ENCODE peak calls at places on chromosome 3, in ten cellular contexts. One of them, this sample, is unnamed.

GRCh38 chr3:177150218-177150916 is 46.9 kb downstream of the TBL1XR1 start:
- DNase-seq in WTC11: no peak
- DNase-seq in psoas muscle: no peak
- DNase-seq in CD8-positive, alpha-beta T cell: no peak
- DNase-seq in RWPE1: no peak
- DNase-seq in cardiac fibroblast: peak
- DNase-seq in A549: no peak
- DNase-seq in PC-9: no peak
- DNase-seq in progenitor cell of endocrine pancreas: no peak
- DNase-seq in nephron progenitor cell: no peak
- DNase-seq in this sample: no peak

GRCh38 chr3:8371955-8372600 is 129.5 kb upstream of the LMCD1 start:
- DNase-seq in progenitor cell of endocrine pancreas: no peak
- DNase-seq in psoas muscle: no peak
- DNase-seq in nephron progenitor cell: no peak
- DNase-seq in RWPE1: no peak
- DNase-seq in WTC11: no peak
- DNase-seq in PC-9: no peak
- DNase-seq in CD8-positive, alpha-beta T cell: no peak
- DNase-seq in A549: no peak
- DNase-seq in cardiac fibroblast: no peak
- DNase-seq in this sample: no peak

GRCh38 chr3:171790898-171791694 is 19.2 kb downstream of the PLD1 start:
- DNase-seq in psoas muscle: no peak
- DNase-seq in nephron progenitor cell: no peak
- DNase-seq in PC-9: no peak
- DNase-seq in A549: no peak
- DNase-seq in progenitor cell of endocrine pancreas: no peak
- DNase-seq in WTC11: no peak
- DNase-seq in CD8-positive, alpha-beta T cell: no peak
- DNase-seq in cardiac fibroblast: peak
- DNase-seq in RWPE1: no peak
- DNase-seq in this sample: no peak

GRCh38 chr3:135159848-135160247 is 364.8 kb downstream of the EPHB1 start:
- DNase-seq in WTC11: no peak
- DNase-seq in CD8-positive, alpha-beta T cell: no peak
- DNase-seq in progenitor cell of endocrine pancreas: no peak
- DNase-seq in cardiac fibroblast: no peak
- DNase-seq in RWPE1: no peak
- DNase-seq in nephron progenitor cell: no peak
- DNase-seq in A549: no peak
- DNase-seq in psoas muscle: no peak
- DNase-seq in PC-9: no peak
- DNase-seq in this sample: no peak

GRCh38 chr3:159928692-159929091 is 59.9 kb upstream of the IL12A start:
- DNase-seq in cardiac fibroblast: peak
- DNase-seq in psoas muscle: no peak
- DNase-seq in WTC11: no peak
- DNase-seq in RWPE1: peak
- DNase-seq in A549: peak
- DNase-seq in PC-9: peak
- DNase-seq in CD8-positive, alpha-beta T cell: no peak
- DNase-seq in nephron progenitor cell: no peak
- DNase-seq in progenitor cell of endocrine pancreas: no peak
- DNase-seq in this sample: no peak

GRCh38 chr3:154132777-154133375 is 11.7 kb downstream of the ARHGEF26 start:
- DNase-seq in A549: no peak
- DNase-seq in psoas muscle: no peak
- DNase-seq in CD8-positive, alpha-beta T cell: no peak
- DNase-seq in cardiac fibroblast: peak
- DNase-seq in WTC11: no peak
- DNase-seq in nephron progenitor cell: no peak
- DNase-seq in progenitor cell of endocrine pancreas: no peak
- DNase-seq in PC-9: no peak
- DNase-seq in RWPE1: no peak
- DNase-seq in this sample: no peak

GRCh38 chr3:72625616-72626337 is 222.5 kb downstream of the SHQ1 start:
- DNase-seq in WTC11: no peak
- DNase-seq in A549: peak
- DNase-seq in progenitor cell of endocrine pancreas: no peak
- DNase-seq in PC-9: peak
- DNase-seq in CD8-positive, alpha-beta T cell: no peak
- DNase-seq in RWPE1: peak
- DNase-seq in cardiac fibroblast: peak
- DNase-seq in nephron progenitor cell: no peak
- DNase-seq in psoas muscle: no peak
- DNase-seq in this sample: no peak

GRCh38 chr3:171640520-171641412 is 169.5 kb downstream of the PLD1 start:
- DNase-seq in psoas muscle: no peak
- DNase-seq in A549: peak
- DNase-seq in cardiac fibroblast: peak
- DNase-seq in CD8-positive, alpha-beta T cell: no peak
- DNase-seq in RWPE1: no peak
- DNase-seq in WTC11: peak
- DNase-seq in PC-9: no peak
- DNase-seq in nephron progenitor cell: peak
- DNase-seq in progenitor cell of endocrine pancreas: no peak
- DNase-seq in this sample: no peak

GRCh38 chr3:138781012-138781470 is 53.7 kb downstream of the PIK3CB start:
- DNase-seq in cardiac fibroblast: no peak
- DNase-seq in psoas muscle: no peak
- DNase-seq in progenitor cell of endocrine pancreas: no peak
- DNase-seq in PC-9: no peak
- DNase-seq in CD8-positive, alpha-beta T cell: peak
- DNase-seq in RWPE1: no peak
- DNase-seq in WTC11: no peak
- DNase-seq in A549: no peak
- DNase-seq in nephron progenitor cell: no peak
- DNase-seq in this sample: no peak

GRCh38 chr3:61562810-61563613 is 1.6 kb downstream of the PTPRG start:
- DNase-seq in RWPE1: peak
- DNase-seq in nephron progenitor cell: peak
- DNase-seq in progenitor cell of endocrine pancreas: peak
- DNase-seq in PC-9: no peak
- DNase-seq in cardiac fibroblast: peak
- DNase-seq in CD8-positive, alpha-beta T cell: no peak
- DNase-seq in WTC11: peak
- DNase-seq in A549: no peak
- DNase-seq in psoas muscle: peak
- DNase-seq in this sample: peak

GRCh38 chr3:29186131-29186599 is 94.7 kb upstream of the RBMS3 start:
- DNase-seq in RWPE1: peak
- DNase-seq in progenitor cell of endocrine pancreas: no peak
- DNase-seq in A549: peak
- DNase-seq in WTC11: no peak
- DNase-seq in nephron progenitor cell: no peak
- DNase-seq in cardiac fibroblast: peak
- DNase-seq in CD8-positive, alpha-beta T cell: no peak
- DNase-seq in psoas muscle: no peak
- DNase-seq in PC-9: peak
- DNase-seq in this sample: no peak

GRCh38 chr3:117622130-117622841 is 912.7 kb downstream of the TUSC7 start:
- DNase-seq in nephron progenitor cell: no peak
- DNase-seq in psoas muscle: no peak
- DNase-seq in PC-9: no peak
- DNase-seq in CD8-positive, alpha-beta T cell: no peak
- DNase-seq in progenitor cell of endocrine pancreas: no peak
- DNase-seq in A549: peak
- DNase-seq in cardiac fibroblast: peak
- DNase-seq in RWPE1: peak
- DNase-seq in WTC11: no peak
- DNase-seq in this sample: no peak

GRCh38 chr3:185460719-185461350 is 38.0 kb downstream of the TMEM41A start:
- DNase-seq in cardiac fibroblast: peak
- DNase-seq in psoas muscle: no peak
- DNase-seq in A549: peak
- DNase-seq in progenitor cell of endocrine pancreas: no peak
- DNase-seq in RWPE1: peak
- DNase-seq in WTC11: no peak
- DNase-seq in nephron progenitor cell: no peak
- DNase-seq in PC-9: no peak
- DNase-seq in CD8-positive, alpha-beta T cell: no peak
- DNase-seq in this sample: no peak
- TF ChIP-seq CTCF in cardiac fibroblast: no peak
- TF ChIP-seq CTCF in psoas muscle: no peak
- TF ChIP-seq CTCF in A549: peak
- TF ChIP-seq CTCF in progenitor cell of endocrine pancreas: peak
- TF ChIP-seq CTCF in RWPE1: peak
- TF ChIP-seq CTCF in WTC11: no peak
- TF ChIP-seq CTCF in nephron progenitor cell: peak
- TF ChIP-seq CTCF in PC-9: peak
- TF ChIP-seq CTCF in CD8-positive, alpha-beta T cell: no peak
- TF ChIP-seq CTCF in this sample: peak

GRCh38 chr3:89246326-89246725 is 138.9 kb downstream of the EPHA3 start:
- DNase-seq in progenitor cell of endocrine pancreas: no peak
- DNase-seq in PC-9: no peak
- DNase-seq in WTC11: peak
- DNase-seq in A549: no peak
- DNase-seq in RWPE1: no peak
- DNase-seq in cardiac fibroblast: no peak
- DNase-seq in CD8-positive, alpha-beta T cell: no peak
- DNase-seq in nephron progenitor cell: no peak
- DNase-seq in psoas muscle: no peak
- DNase-seq in this sample: peak
- TF ChIP-seq CTCF in progenitor cell of endocrine pancreas: peak
- TF ChIP-seq CTCF in PC-9: no peak
- TF ChIP-seq CTCF in WTC11: no peak
- TF ChIP-seq CTCF in A549: no peak
- TF ChIP-seq CTCF in RWPE1: no peak
- TF ChIP-seq CTCF in cardiac fibroblast: no peak
- TF ChIP-seq CTCF in CD8-positive, alpha-beta T cell: no peak
- TF ChIP-seq CTCF in nephron progenitor cell: peak
- TF ChIP-seq CTCF in psoas muscle: no peak
- TF ChIP-seq CTCF in this sample: peak

GRCh38 chr3:40782086-40782721 is 257.4 kb downstream of the ZNF621 start:
- DNase-seq in psoas muscle: no peak
- DNase-seq in progenitor cell of endocrine pancreas: no peak
- DNase-seq in WTC11: no peak
- DNase-seq in cardiac fibroblast: no peak
- DNase-seq in A549: peak
- DNase-seq in nephron progenitor cell: no peak
- DNase-seq in PC-9: no peak
- DNase-seq in CD8-positive, alpha-beta T cell: no peak
- DNase-seq in RWPE1: no peak
- DNase-seq in this sample: no peak
- TF ChIP-seq CTCF in psoas muscle: no peak
- TF ChIP-seq CTCF in progenitor cell of endocrine pancreas: peak
- TF ChIP-seq CTCF in WTC11: no peak
- TF ChIP-seq CTCF in cardiac fibroblast: peak
- TF ChIP-seq CTCF in A549: no peak
- TF ChIP-seq CTCF in nephron progenitor cell: no peak
- TF ChIP-seq CTCF in PC-9: peak
- TF ChIP-seq CTCF in CD8-positive, alpha-beta T cell: no peak
- TF ChIP-seq CTCF in RWPE1: no peak
- TF ChIP-seq CTCF in this sample: no peak

GRCh38 chr3:140092883-140093536 is 158.0 kb downstream of the CLSTN2 start:
- DNase-seq in psoas muscle: no peak
- DNase-seq in A549: no peak
- DNase-seq in RWPE1: no peak
- DNase-seq in nephron progenitor cell: no peak
- DNase-seq in WTC11: peak
- DNase-seq in progenitor cell of endocrine pancreas: no peak
- DNase-seq in CD8-positive, alpha-beta T cell: no peak
- DNase-seq in PC-9: no peak
- DNase-seq in cardiac fibroblast: no peak
- DNase-seq in this sample: no peak
- TF ChIP-seq CTCF in psoas muscle: peak
- TF ChIP-seq CTCF in A549: no peak
- TF ChIP-seq CTCF in RWPE1: no peak
- TF ChIP-seq CTCF in nephron progenitor cell: no peak
- TF ChIP-seq CTCF in WTC11: no peak
- TF ChIP-seq CTCF in progenitor cell of endocrine pancreas: peak
- TF ChIP-seq CTCF in CD8-positive, alpha-beta T cell: no peak
- TF ChIP-seq CTCF in PC-9: no peak
- TF ChIP-seq CTCF in cardiac fibroblast: no peak
- TF ChIP-seq CTCF in this sample: no peak

GRCh38 chr3:68974711-68975110 is 38.8 kb downstream of the EOGT start:
- DNase-seq in cardiac fibroblast: no peak
- DNase-seq in CD8-positive, alpha-beta T cell: no peak
- DNase-seq in PC-9: no peak
- DNase-seq in A549: no peak
- DNase-seq in RWPE1: no peak
- DNase-seq in WTC11: no peak
- DNase-seq in nephron progenitor cell: no peak
- DNase-seq in progenitor cell of endocrine pancreas: no peak
- DNase-seq in psoas muscle: no peak
- DNase-seq in this sample: no peak

GRCh38 chr3:68973635-68974034 is 39.8 kb downstream of the EOGT start:
- DNase-seq in PC-9: no peak
- DNase-seq in RWPE1: no peak
- DNase-seq in nephron progenitor cell: no peak
- DNase-seq in CD8-positive, alpha-beta T cell: no peak
- DNase-seq in psoas muscle: no peak
- DNase-seq in A549: no peak
- DNase-seq in progenitor cell of endocrine pancreas: no peak
- DNase-seq in WTC11: peak
- DNase-seq in cardiac fibroblast: no peak
- DNase-seq in this sample: peak

GRCh38 chr3:68977486-68978167 is 35.9 kb downstream of the EOGT start:
- DNase-seq in CD8-positive, alpha-beta T cell: no peak
- DNase-seq in WTC11: no peak
- DNase-seq in A549: no peak
- DNase-seq in nephron progenitor cell: no peak
- DNase-seq in PC-9: no peak
- DNase-seq in RWPE1: no peak
- DNase-seq in progenitor cell of endocrine pancreas: no peak
- DNase-seq in psoas muscle: no peak
- DNase-seq in cardiac fibroblast: no peak
- DNase-seq in this sample: no peak

DNA sequence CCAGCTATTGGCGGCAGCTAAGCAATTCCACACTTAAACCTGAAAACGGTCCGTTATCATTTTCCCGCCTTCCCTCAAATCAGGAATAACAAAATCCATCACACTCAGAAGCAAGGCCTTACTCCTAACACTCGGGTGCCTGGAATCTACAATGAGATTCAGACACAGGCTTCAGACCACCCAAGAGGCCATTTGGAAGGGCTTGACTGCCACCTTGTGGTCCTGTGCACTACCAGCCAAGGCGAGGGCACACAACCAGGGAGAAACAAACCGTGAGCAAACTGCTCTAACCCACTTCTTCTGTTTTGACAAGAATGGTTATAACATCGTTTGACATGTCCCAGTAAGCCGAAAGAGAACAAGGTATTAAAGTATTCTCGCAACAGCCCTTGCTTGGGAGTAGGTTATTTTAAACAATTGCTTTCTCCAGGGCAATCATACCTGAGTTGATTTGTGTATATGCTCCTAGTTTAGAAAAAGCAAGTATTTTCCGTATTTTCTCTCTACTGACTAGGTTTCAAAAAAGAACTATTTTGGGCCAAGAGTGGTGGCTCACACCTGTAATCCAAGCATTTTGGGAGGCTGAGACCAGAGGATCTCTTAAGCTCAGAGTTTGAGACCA is 40.1 kb upstream of the TAFA4 start:
- DNase-seq in A549: peak
- DNase-seq in progenitor cell of endocrine pancreas: peak
- DNase-seq in nephron progenitor cell: peak
- DNase-seq in WTC11: peak
- DNase-seq in cardiac fibroblast: peak
- DNase-seq in CD8-positive, alpha-beta T cell: peak
- DNase-seq in RWPE1: peak
- DNase-seq in PC-9: peak
- DNase-seq in psoas muscle: peak
- DNase-seq in this sample: peak
- TF ChIP-seq CTCF in A549: peak
- TF ChIP-seq CTCF in progenitor cell of endocrine pancreas: peak
- TF ChIP-seq CTCF in nephron progenitor cell: peak
- TF ChIP-seq CTCF in WTC11: peak
- TF ChIP-seq CTCF in cardiac fibroblast: peak
- TF ChIP-seq CTCF in CD8-positive, alpha-beta T cell: no peak
- TF ChIP-seq CTCF in RWPE1: peak
- TF ChIP-seq CTCF in PC-9: peak
- TF ChIP-seq CTCF in psoas muscle: peak
- TF ChIP-seq CTCF in this sample: peak

This sample was measured in glutamatergic neuron.